ENCODE peak calls at places on chromosomes 7 and 10, in eight cellular contexts. O, F, I, C, J, U, X and S are unnamed samples. For H3K27me3, the result is how much of the 10 kb centered on the place peaks cover.

GRCh38 chr7:144019457-144019856 is 19.3 kb downstream of the OR6B1 start:
- DNase-seq in O (no peak), F (no peak), I (peak), C (no peak), J (peak), U (no peak), X (peak), S (no peak)

GRCh38 chr7:92645531-92646061 is 55.4 kb upstream of the FAM133B start:
- DNase-seq in O (peak), F (no peak), I (no peak), C (no peak), J (peak), U (no peak), X (peak), S (peak)

GRCh38 chr10:12638103-12638502 is 288.8 kb downstream of the CAMK1D start:
- DNase-seq in O (no peak), F (no peak), I (no peak), C (no peak), J (peak), U (no peak), X (no peak), S (peak)

GRCh38 chr7:122304604-122304975 is at the start of gene FEZF1:
- DNase-seq in O (no peak), F (no peak), I (no peak), C (no peak), J (peak), U (no peak), X (peak), S (no peak)

GRCh38 chr7:130927564-130927963 is 193.6 kb upstream of the KLF14 start:
- DNase-seq in O (no peak), F (no peak), I (no peak), C (no peak), J (no peak), U (no peak), X (no peak), S (no peak)

GRCh38 chr10:22341190-22341935 is 3.9 kb upstream of the SPAG6 start:
- DNase-seq in O (no peak), F (no peak), I (no peak), C (peak), J (peak), U (no peak), X (no peak), S (no peak)

GRCh38 chr7:40095226-40095625 is 39.2 kb downstream of the MPLKIP start:
- DNase-seq in O (no peak), F (no peak), I (no peak), C (no peak), J (no peak), U (no peak), X (no peak), S (no peak)

GRCh38 chr10:12501851-12502525 is 152.6 kb downstream of the CAMK1D start:
- DNase-seq in O (peak), F (no peak), I (no peak), C (peak), J (peak), U (no peak), X (no peak), S (no peak)

GRCh38 chr7:127251458-127252379 is 1.0 kb downstream of the GRM8 start:
- DNase-seq in O (no peak), F (peak), I (no peak), C (no peak), J (peak), U (no peak), X (no peak), S (peak)

GRCh38 chr10:36443233-36443632 is 682.2 kb upstream of the ANKRD30A start:
- DNase-seq in O (no peak), F (no peak), I (no peak), C (no peak), J (no peak), U (no peak), X (no peak), S (no peak)

GRCh38 chr10:63120554-63120953 is 12.6 kb upstream of the NRBF2 start:
- DNase-seq in O (no peak), F (no peak), I (peak), C (no peak), J (no peak), U (no peak), X (no peak), S (no peak)

GRCh38 chr10:26790596-26790995 is 70.2 kb downstream of the ABI1 start:
- DNase-seq in O (no peak), F (no peak), I (peak), C (no peak), J (no peak), U (no peak), X (no peak), S (no peak)

GRCh38 chr10:48606530-48607355 is 1.9 kb upstream of the ARHGAP22 start:
- DNase-seq in O (no peak), F (no peak), I (peak), C (peak), J (no peak), U (peak), X (peak), S (peak)

GRCh38 chr10:35765039-35765662 is 123.1 kb upstream of the FZD8 start:
- DNase-seq in O (peak), F (no peak), I (peak), C (no peak), J (peak), U (no peak), X (no peak), S (peak)

DNA sequence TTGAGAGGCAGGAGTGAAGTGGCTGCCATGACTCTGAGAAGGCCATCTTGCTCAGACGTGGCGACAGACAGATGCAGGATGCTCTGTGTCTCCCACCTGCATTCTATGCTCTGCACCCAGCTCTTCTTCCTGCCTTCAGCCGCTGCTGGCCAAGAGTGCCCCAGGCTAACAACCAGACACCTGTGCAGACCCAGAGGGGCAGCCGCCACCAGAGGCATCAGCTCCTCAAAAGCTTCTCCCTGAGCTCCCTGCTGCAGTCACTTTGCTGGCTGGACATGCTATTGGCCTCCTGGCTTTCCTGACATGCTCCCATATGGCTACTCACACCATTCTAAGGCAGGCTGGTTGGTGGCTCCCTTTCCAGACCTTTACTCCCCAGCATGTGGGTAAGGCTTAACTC is 70.6 kb upstream of the GRB10 start:
- DNase-seq in O (no peak), F (no peak), I (no peak), C (peak), J (no peak), U (no peak), X (no peak), S (no peak)
- H3K27me3 ChIP-seq in O (under half), F (under half), I (under half), C (under half), J (under half), U (under half), X (under half), S (under half)

GRCh38 chr10:78475501-78475900 is 441.8 kb downstream of the RPS24 start:
- DNase-seq in O (no peak), F (no peak), I (no peak), C (no peak), J (no peak), U (no peak), X (no peak), S (no peak)

GRCh38 chr10:78476156-78476555 is 442.5 kb downstream of the RPS24 start:
- DNase-seq in O (no peak), F (no peak), I (no peak), C (no peak), J (no peak), U (no peak), X (no peak), S (no peak)

GRCh38 chr10:78481842-78482241 is 448.2 kb downstream of the RPS24 start:
- DNase-seq in O (no peak), F (no peak), I (no peak), C (no peak), J (no peak), U (no peak), X (no peak), S (no peak)

GRCh38 chr10:78478919-78479318 is 445.3 kb downstream of the RPS24 start:
- DNase-seq in O (no peak), F (no peak), I (no peak), C (no peak), J (no peak), U (no peak), X (no peak), S (no peak)

DNA sequence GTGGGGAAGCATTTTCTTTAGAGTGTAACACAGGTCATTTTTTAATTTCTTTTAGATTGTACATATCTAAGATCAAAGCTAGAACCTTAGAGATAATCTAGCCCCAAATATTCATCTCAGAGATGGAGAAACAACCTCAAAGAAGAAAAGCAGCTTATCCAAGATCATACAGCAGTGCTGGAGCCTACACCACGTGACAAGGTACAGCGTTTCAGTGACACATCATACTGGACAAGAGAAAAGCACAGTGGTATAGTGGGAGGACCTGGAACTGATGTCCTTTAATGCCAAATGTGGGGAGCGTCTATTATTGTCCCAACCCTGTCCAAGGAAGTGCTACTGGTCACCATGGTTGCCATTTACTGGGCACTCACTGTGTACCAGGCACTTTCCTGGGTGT is 445.8 kb downstream of the RPS24 start:
- DNase-seq in O (no peak), F (no peak), I (no peak), C (no peak), J (no peak), U (no peak), X (no peak), S (no peak)
- H3K27me3 ChIP-seq in O (under half), F (under half), I (under half), C (under half), J (under half), U (under half), X (under half), S (under half)

GRCh38 chr7:1269336-1269890 is 36.7 kb downstream of the UNCX start:
- DNase-seq in O (no peak), F (no peak), I (no peak), C (no peak), J (no peak), U (no peak), X (no peak), S (no peak)

GRCh38 chr7:1271656-1272055 is 39.0 kb downstream of the UNCX start:
- DNase-seq in O (no peak), F (no peak), I (no peak), C (no peak), J (no peak), U (no peak), X (no peak), S (no peak)

GRCh38 chr7:1271046-1271445 is 38.4 kb downstream of the UNCX start:
- DNase-seq in O (no peak), F (no peak), I (no peak), C (no peak), J (no peak), U (no peak), X (no peak), S (no peak)

GRCh38 chr7:1268866-1269265 is 36.2 kb downstream of the UNCX start:
- DNase-seq in O (no peak), F (no peak), I (no peak), C (no peak), J (no peak), U (no peak), X (no peak), S (no peak)

DNA sequence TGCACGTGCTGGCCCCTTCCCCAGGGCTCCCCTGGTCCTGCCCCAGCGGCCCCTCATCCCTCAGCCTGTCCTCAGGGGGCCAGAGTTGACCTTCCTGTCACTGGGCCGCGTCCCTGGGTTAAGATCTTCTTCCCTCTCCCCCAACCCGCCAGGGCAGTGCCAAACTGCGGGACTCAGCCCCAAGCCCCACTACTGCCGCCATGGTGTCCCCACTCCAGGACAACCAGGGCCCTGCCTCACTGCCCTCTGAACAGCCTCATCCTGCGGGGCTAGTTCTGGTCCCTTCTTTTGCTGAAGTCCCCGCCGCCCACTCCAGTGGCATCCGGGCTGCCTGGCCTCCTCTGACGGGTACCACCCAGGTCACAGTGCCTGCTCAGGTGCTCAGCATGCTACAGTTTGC is 37.5 kb downstream of the UNCX start:
- DNase-seq in O (no peak), F (no peak), I (no peak), C (no peak), J (no peak), U (no peak), X (no peak), S (no peak)
- H3K27me3 ChIP-seq in O (half or more), F (under half), I (under half), C (half or more), J (under half), U (under half), X (half or more), S (half or more)

GRCh38 chr7:29145553-29146081 is 720 bp downstream of the CPVL start:
- DNase-seq in O (no peak), F (no peak), I (no peak), C (no peak), J (no peak), U (no peak), X (no peak), S (no peak)
- H3K27me3 ChIP-seq in O (under half), F (under half), I (under half), C (under half), J (under half), U (half or more), X (under half), S (under half)

DNA sequence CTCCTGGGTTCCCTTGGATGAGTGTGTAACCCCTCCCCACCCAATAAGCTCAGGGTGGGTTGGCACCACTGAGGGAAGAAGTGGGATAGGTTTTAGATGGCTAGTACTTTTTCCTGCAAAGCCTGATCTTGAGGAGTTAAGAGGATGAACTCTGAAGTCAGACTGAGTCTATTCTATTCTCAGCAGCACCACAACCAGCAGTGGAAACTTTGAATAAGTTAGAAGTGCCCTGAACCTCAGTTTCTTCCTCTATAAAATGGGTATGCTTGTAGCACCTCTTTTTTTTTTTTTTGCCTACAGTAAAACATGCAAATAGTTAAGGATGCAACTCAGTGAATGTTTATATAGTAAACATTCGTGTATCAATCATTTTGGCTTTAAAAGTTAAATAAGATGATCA is 7.1 kb downstream of the NKX2-3 start:
- DNase-seq in O (no peak), F (no peak), I (no peak), C (no peak), J (no peak), U (no peak), X (no peak), S (no peak)
- H3K27me3 ChIP-seq in O (half or more), F (half or more), I (half or more), C (half or more), J (half or more), U (under half), X (under half), S (half or more)

GRCh38 chr10:80356563-80356999 is at the start of the genes DYDC1 and DYDC2:
- DNase-seq in O (peak), F (peak), I (no peak), C (no peak), J (peak), U (no peak), X (no peak), S (peak)
- H3K27me3 ChIP-seq in O (under half), F (under half), I (under half), C (under half), J (under half), U (under half), X (under half), S (under half)